ENCODE peak calls at places on chromosomes 3 and 15, in eight cellular contexts. E is Panc1; R is mucosa of descending colon; F is left colon; Q is left lung; T is activated naive CD4-positive, alpha-beta T cell treated with anti-CD3 and anti-CD28 coated beads, Interleukin-2, amount 50 U/mL, for 72 hours; U is naive thymus-derived CD8-positive, alpha-beta T cell; N is Right ventricle myocardium superior. M is an unnamed sample.

GRCh38 chr3:18018491-18019177 is 276.2 kb upstream of the TBC1D5 start:
- ATAC-seq in T (no peak), F (no peak), Q (no peak), E (no peak), U (no peak), R (no peak), N (no peak), M (no peak)

GRCh38 chr3:158520433-158520832 is 50.6 kb upstream of the MLF1 start:
- ATAC-seq in E (no peak), T (no peak), Q (no peak), U (no peak), N (no peak), F (no peak), R (no peak), M (no peak)

GRCh38 chr3:122977645-122978466 is 49.7 kb downstream of the SEMA5B start:
- ATAC-seq in E (peak), F (no peak), Q (peak), T (no peak), N (peak), U (no peak), R (no peak), M (no peak)

GRCh38 chr3:62143843-62144450 is 229.4 kb downstream of the FEZF2 start:
- ATAC-seq in E (no peak), F (no peak), Q (no peak), U (no peak), N (no peak), T (no peak), R (no peak), M (no peak)

GRCh38 chr3:8532251-8532831 is 30.7 kb downstream of the LMCD1 start:
- ATAC-seq in U (no peak), Q (peak), N (peak), T (no peak), F (no peak), R (peak), E (no peak), M (no peak)

GRCh38 chr3:128605091-128606046 is 45.2 kb downstream of the RPN1 start:
- ATAC-seq in F (no peak), U (no peak), T (no peak), Q (no peak), N (no peak), R (no peak), E (no peak), M (no peak)

GRCh38 chr15:94237903-94238302 is 6.5 kb downstream of the MCTP2 start:
- ATAC-seq in R (peak), F (peak), U (no peak), E (no peak), T (no peak), Q (peak), N (no peak), M (no peak)

GRCh38 chr15:69793783-69794451 is 303.8 kb downstream of the TLE3 start:
- ATAC-seq in U (no peak), T (no peak), F (no peak), R (no peak), N (no peak), E (no peak), Q (no peak), M (no peak)

GRCh38 chr3:52227117-52227516 is 1.7 kb upstream of the TLR9 start:
- ATAC-seq in N (no peak), E (no peak), F (no peak), Q (no peak), U (no peak), R (no peak), T (no peak), M (no peak)

GRCh38 chr15:41945701-41946100 is 26.7 kb downstream of the EHD4 start:
- ATAC-seq in T (no peak), Q (no peak), N (peak), E (peak), F (no peak), U (no peak), R (no peak), M (no peak)

GRCh38 chr15:40320931-40321371 is 2.5 kb upstream of the INAFM2 start:
- ATAC-seq in E (peak), T (peak), N (peak), U (peak), F (peak), R (peak), Q (peak), M (peak)

GRCh38 chr3:118110196-118110595 is 924.5 kb downstream of the IGSF11 start:
- ATAC-seq in T (no peak), N (no peak), E (peak), Q (no peak), U (no peak), R (no peak), F (no peak), M (no peak)

GRCh38 chr15:63218114-63218808 is 28.9 kb downstream of the RAB8B start:
- ATAC-seq in T (no peak), F (peak), U (no peak), Q (peak), R (peak), E (no peak), N (peak), M (no peak)

GRCh38 chr15:84755736-84756527 is 7.5 kb downstream of the ZNF592 start:
- ATAC-seq in T (no peak), Q (no peak), N (no peak), R (peak), U (no peak), E (no peak), F (peak), M (peak)

GRCh38 chr3:186825294-186825821 is 17.2 kb upstream of the ADIPOQ start:
- ATAC-seq in Q (peak), E (peak), F (no peak), N (no peak), T (peak), R (peak), U (peak), M (peak)

GRCh38 chr15:74202461-74203401 is at the start of gene STRA6:
- ATAC-seq in E (no peak), R (peak), N (no peak), F (peak), U (no peak), T (no peak), Q (peak), M (no peak)

GRCh38 chr3:194518652-194519051 is 31.9 kb upstream of the ATP13A3 start:
- ATAC-seq in U (no peak), Q (no peak), T (no peak), F (no peak), N (no peak), E (no peak), R (no peak), M (peak)

GRCh38 chr3:177729939-177730700 is 532.8 kb upstream of the TBL1XR1 start:
- ATAC-seq in E (no peak), R (no peak), T (no peak), F (no peak), U (no peak), N (peak), Q (no peak), M (no peak)

GRCh38 chr3:66401157-66401550 is 99.7 kb downstream of the LRIG1 start:
- ATAC-seq in Q (no peak), E (no peak), F (no peak), U (no peak), T (no peak), N (no peak), R (no peak), M (no peak)

GRCh38 chr3:27596334-27596841 is 112.2 kb upstream of the SLC4A7 start:
- ATAC-seq in Q (peak), U (no peak), N (peak), T (peak), F (no peak), E (peak), R (no peak), M (peak)